ENCODE peak calls at places on chromosomes 7 and 10, in five cellular contexts. E, K, Z, I and P are unnamed samples.

GRCh38 chr10:105252908-105253307 is 611.8 kb downstream of the SORCS3 start:
- DNase-seq in E (no peak), K (no peak), Z (no peak), I (no peak), P (no peak)

GRCh38 chr10:47421057-47421952 is 37.2 kb upstream of the ZNF488 start:
- DNase-seq in E (no peak), K (no peak), Z (no peak), I (no peak), P (no peak)

GRCh38 chr10:79243211-79244067 is 103.8 kb upstream of the PPIF start:
- DNase-seq in E (peak), K (peak), Z (peak), I (no peak), P (no peak)

GRCh38 chr7:4613855-4614548 is 68.1 kb upstream of the FOXK1 start:
- DNase-seq in E (peak), K (no peak), Z (no peak), I (no peak), P (no peak)

GRCh38 chr7:6435486-6436384 is 12.0 kb downstream of the DAGLB start:
- DNase-seq in E (peak), K (peak), Z (peak), I (peak), P (no peak)

GRCh38 chr7:66379761-66380160 is 174.6 kb downstream of the TPST1 start:
- DNase-seq in E (no peak), K (no peak), Z (no peak), I (no peak), P (no peak)

GRCh38 chr7:129952164-129952652 is 552 bp downstream of the UBE2H start:
- DNase-seq in E (peak), K (peak), Z (peak), I (peak), P (no peak)

GRCh38 chr10:79104264-79104954 is 35.6 kb downstream of the ZMIZ1 start:
- DNase-seq in E (no peak), K (peak), Z (no peak), I (peak), P (no peak)

GRCh38 chr10:63268798-63269503 is 135.8 kb downstream of the NRBF2 start:
- DNase-seq in E (peak), K (peak), Z (peak), I (peak), P (peak)

GRCh38 chr7:71237945-71238344 is 106.0 kb downstream of the GALNT17 start:
- DNase-seq in E (peak), K (no peak), Z (no peak), I (no peak), P (no peak)